ENCODE peak calls at places on chromosomes 5 and 9, in four cellular contexts. H, M, J and L are unnamed samples.

GRCh38 chr9:131697097-131697496 is 42.8 kb downstream of the RAPGEF1 start:
- DNase-seq in H (no peak), M (no peak), J (no peak), L (no peak)

GRCh38 chr9:126663661-126664072 is 49.9 kb downstream of the LMX1B start:
- DNase-seq in H (no peak), M (no peak), J (no peak), L (no peak)

GRCh38 chr5:148794729-148795590 is 31.5 kb upstream of the ADRB2 start:
- DNase-seq in H (no peak), M (no peak), J (no peak), L (no peak)

GRCh38 chr5:40221796-40222195 is 457.9 kb upstream of the PTGER4 start:
- DNase-seq in H (no peak), M (no peak), J (no peak), L (no peak)

GRCh38 chr9:79562749-79563386 is 8.9 kb upstream of the TLE4 start:
- DNase-seq in H (no peak), M (no peak), J (no peak), L (no peak)

GRCh38 chr5:143068712-143069111 is 298.5 kb downstream of the ARHGAP26 start:
- DNase-seq in H (no peak), M (no peak), J (no peak), L (no peak)

GRCh38 chr5:34722183-34722582 is 66.1 kb downstream of the RAI14 start:
- DNase-seq in H (no peak), M (no peak), J (no peak), L (no peak)

GRCh38 chr5:62306494-62307363 is 723 bp downstream of the KIF2A start:
- DNase-seq in H (no peak), M (no peak), J (no peak), L (no peak)

GRCh38 chr5:154709368-154710305 is 45.5 kb upstream of the LARP1 start:
- DNase-seq in H (no peak), M (no peak), J (no peak), L (no peak)

GRCh38 chr5:127588368-127588767 is 60.5 kb upstream of the CTXN3 start:
- DNase-seq in H (no peak), M (no peak), J (no peak), L (no peak)

GRCh38 chr9:20941177-20941690 is 90.2 kb downstream of the HACD4 start:
- DNase-seq in H (peak; percentile 62), M (no peak), J (peak; percentile 63), L (peak; percentile 24)

GRCh38 chr9:3074247-3074646 is 230.4 kb upstream of the PUM3 start:
- DNase-seq in H (no peak), M (no peak), J (no peak), L (no peak)

GRCh38 chr5:317086-317811 is 4.3 kb upstream of the AHRR start:
- DNase-seq in H (peak; percentile 52), M (peak; percentile 66), J (peak; percentile 53), L (peak; percentile 42)

GRCh38 chr5:137487600-137487999 is 11.5 kb downstream of the SPOCK1 start:
- DNase-seq in H (no peak), M (no peak), J (no peak), L (no peak)

GRCh38 chr9:110282023-110282766 is 25.9 kb upstream of the TXN start:
- DNase-seq in H (no peak), M (no peak), J (peak; percentile 28), L (no peak)

GRCh38 chr5:141199359-141200235 is at the start of gene PCDHB11:
- DNase-seq in H (no peak), M (no peak), J (peak; percentile 6), L (peak; percentile 32)

GRCh38 chr5:137142371-137143243 is 356.5 kb downstream of the SPOCK1 start:
- DNase-seq in H (no peak), M (no peak), J (no peak), L (peak; percentile 50)

GRCh38 chr5:151123897-151124751 is 33.5 kb downstream of the ANXA6 start:
- DNase-seq in H (no peak), M (no peak), J (no peak), L (no peak)

GRCh38 chr5:161201558-161201957 is 345.0 kb downstream of the GABRB2 start:
- DNase-seq in H (no peak), M (no peak), J (no peak), L (no peak)

GRCh38 chr5:50667079-50667652 is 729 bp downstream of the PARP8 start:
- DNase-seq in H (no peak), M (no peak), J (no peak), L (no peak)

GRCh38 chr9:134460206-134460605 is 134.0 kb downstream of the RXRA start:
- DNase-seq in H (no peak), M (no peak), J (no peak), L (no peak)

GRCh38 chr9:107711528-107711927 is 222.0 kb upstream of the KLF4 start:
- DNase-seq in H (peak; percentile 88), M (no peak), J (no peak), L (no peak)

GRCh38 chr5:92017786-92018185 is 634.7 kb upstream of the ARRDC3 start:
- DNase-seq in H (peak; percentile 65), M (no peak), J (no peak), L (peak; percentile 33)

GRCh38 chr9:129500166-129500862 is 120.6 kb downstream of the C9orf50 start:
- DNase-seq in H (no peak), M (no peak), J (no peak), L (no peak)

GRCh38 chr5:171776747-171777419 is 8.7 kb upstream of the SMIM23 start:
- DNase-seq in H (no peak), M (no peak), J (no peak), L (no peak)

GRCh38 chr9:124239249-124240073 is 18.3 kb upstream of the NEK6 start:
- DNase-seq in H (no peak), M (no peak), J (no peak), L (no peak)

GRCh38 chr5:66923922-66924321 is 272.7 kb downstream of the CD180 start:
- DNase-seq in H (no peak), M (no peak), J (no peak), L (no peak)

GRCh38 chr5:111394580-111394979 is 117.8 kb downstream of the STARD4 start:
- DNase-seq in H (no peak), M (no peak), J (no peak), L (peak; percentile 7)

GRCh38 chr9:118563677-118564076 is 805.6 kb downstream of the BRINP1 start:
- DNase-seq in H (no peak), M (no peak), J (no peak), L (no peak)

GRCh38 chr5:126516133-126516532 is 78.9 kb downstream of the ALDH7A1 start:
- DNase-seq in H (no peak), M (no peak), J (no peak), L (no peak)

GRCh38 chr9:113621309-113621791 is 157.8 kb downstream of the RGS3 start:
- DNase-seq in H (no peak), M (no peak), J (no peak), L (no peak)

GRCh38 chr5:27472000-27472763 is 433.8 kb upstream of the CDH9 start:
- DNase-seq in H (no peak), M (peak; percentile 66), J (peak; percentile 98), L (no peak)

GRCh38 chr5:113474100-113474700 is 14.1 kb downstream of the MCC start:
- DNase-seq in H (no peak), M (no peak), J (no peak), L (no peak)

GRCh38 chr5:59661306-59661705 is 232.2 kb downstream of the PDE4D start:
- DNase-seq in H (no peak), M (no peak), J (peak; percentile 1), L (no peak)

GRCh38 chr5:116135344-116135743 is 50.5 kb downstream of the COMMD10 start:
- DNase-seq in H (no peak), M (no peak), J (no peak), L (no peak)
- TF ChIP-seq TCF7L2 in H (no peak), M (no peak), J (no peak), L (no peak)

GRCh38 chr5:166781729-166782128 is 1509.7 kb upstream of the WWC1 start:
- DNase-seq in H (no peak), M (no peak), J (no peak), L (no peak)
- TF ChIP-seq POLR2AphosphoS5 in H (no peak), M (no peak), J (no peak), L (no peak)

DNA sequence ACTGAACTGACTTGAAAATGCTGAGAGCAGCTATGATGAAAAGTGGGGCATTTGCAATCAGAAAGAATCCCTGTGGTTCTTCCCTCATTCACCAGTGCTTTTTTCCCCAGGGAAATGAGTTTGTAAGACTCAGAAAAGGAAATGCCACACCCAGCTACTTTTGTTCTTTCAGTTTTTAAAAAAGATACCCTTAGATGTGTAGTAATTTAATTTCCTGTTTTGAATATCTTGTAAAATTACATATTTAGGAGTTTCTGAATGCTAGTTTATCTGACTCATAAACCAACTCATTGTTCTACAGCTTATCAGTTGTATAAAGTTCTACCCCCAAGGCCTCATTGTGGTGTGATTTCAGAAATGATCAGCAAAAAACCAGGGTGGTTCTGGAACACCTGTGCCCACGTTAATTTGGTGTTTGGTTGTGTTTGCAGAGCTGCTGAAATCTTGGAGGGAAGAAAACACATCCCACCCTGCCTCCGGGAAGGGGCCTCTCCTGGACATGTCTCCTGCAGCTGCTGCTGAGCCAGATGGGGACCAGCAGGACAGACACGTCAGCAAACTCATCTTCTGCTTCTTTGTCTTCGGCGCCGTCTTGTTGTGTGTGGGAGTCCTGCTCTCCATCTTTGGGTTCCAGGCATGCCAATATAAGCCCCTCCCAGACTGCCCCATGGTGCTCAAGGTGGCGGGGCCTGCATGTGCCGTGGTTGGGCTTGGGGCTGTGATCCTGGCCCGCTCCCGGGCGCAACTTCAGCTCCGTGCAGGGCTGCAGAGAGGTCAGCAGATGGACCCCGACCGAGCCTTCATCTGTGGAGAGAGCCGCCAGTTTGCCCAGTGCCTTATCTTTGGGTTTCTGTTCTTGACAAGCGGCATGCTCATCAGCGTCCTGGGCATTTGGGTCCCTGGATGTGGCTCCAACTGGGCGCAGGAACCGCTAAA is 2.8 kb downstream of the TMEM171 start:
- DNase-seq in H (no peak), M (no peak), J (no peak), L (no peak)
- H3K27ac ChIP-seq in H (no peak overlapping the region), M (no peak overlapping the region), J (no peak overlapping the region), L (no peak overlapping the region)

GRCh38 chr9:73667749-73668148 is 516.1 kb downstream of the ANXA1 start:
- DNase-seq in H (no peak), M (no peak), J (peak; percentile 20), L (no peak)
- TF ChIP-seq TCF7L2 in H (no peak), M (no peak), J (no peak), L (no peak)

DNA sequence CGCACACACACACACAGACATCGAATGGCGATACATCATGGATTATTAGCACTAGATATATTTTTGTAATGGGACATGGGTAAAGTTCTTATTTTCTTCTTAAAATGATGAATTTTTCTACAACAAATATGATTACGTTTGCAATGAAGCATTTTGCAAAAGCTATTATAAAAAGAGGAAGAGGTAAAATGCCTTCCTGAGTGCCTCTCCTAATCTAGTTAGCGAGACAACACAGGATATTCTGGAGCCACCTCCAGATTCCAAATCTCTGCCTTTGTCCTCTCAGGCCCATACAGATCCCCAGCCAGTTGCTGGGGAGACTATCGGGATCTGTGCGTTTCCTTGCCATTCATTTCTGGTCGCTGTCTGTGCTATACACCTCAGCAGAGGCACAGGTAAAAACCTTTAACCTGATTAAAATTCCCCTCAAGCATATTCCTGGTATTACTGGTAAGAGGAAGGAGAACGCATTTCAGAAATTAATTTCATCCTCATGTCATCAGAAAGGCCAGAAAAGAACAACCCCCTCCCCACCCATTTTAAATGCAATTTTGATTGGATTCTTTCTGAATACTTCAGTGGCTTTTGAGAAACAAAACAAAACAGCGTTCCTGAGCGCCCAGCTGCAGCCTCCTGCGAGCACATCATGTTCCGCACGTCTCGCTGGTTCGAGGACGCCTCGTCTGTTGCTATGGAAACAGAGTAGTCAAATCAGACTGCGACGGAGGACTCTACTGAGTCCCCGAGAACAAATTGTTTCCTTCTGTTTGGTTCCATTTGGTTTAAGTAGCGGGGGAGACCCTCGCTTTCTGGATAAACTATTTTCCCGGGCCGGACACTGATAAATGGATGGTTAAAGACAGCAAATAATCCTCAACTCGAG is 69.3 kb downstream of the SLC28A3 start:
- DNase-seq in H (no peak), M (no peak), J (no peak), L (no peak)
- TF ChIP-seq POLR2AphosphoS5 in H (no peak), M (no peak), J (no peak), L (no peak)